ENCODE peak calls at places on chromosome 3, in four cellular contexts. U is adrenal gland, P is ovary, V is body of pancreas. H is an unnamed sample.
A peak's percentile ranks its signal among the peaks of the same experiment; 100 is the strongest.

GRCh38 chr3:139541898-139542288 is 2.4 kb upstream of the RBP1 start:
- DNase-seq in U (no peak), P (no peak), V (no peak), H (no peak)

GRCh38 chr3:56019490-56019889 is 448.8 kb downstream of the ERC2 start:
- DNase-seq in U (no peak), P (no peak), V (peak; percentile 59), H (no peak)

GRCh38 chr3:4986611-4987373 is 7.6 kb downstream of the BHLHE40 start:
- DNase-seq in U (peak; percentile 99), P (peak; percentile 99), V (peak; percentile 99), H (peak; percentile 96)

GRCh38 chr3:190644766-190645165 is 130.9 kb downstream of the IL1RAP start:
- DNase-seq in U (no peak), P (no peak), V (no peak), H (no peak)

GRCh38 chr3:132265008-132265407 is 52.2 kb upstream of the ACP3 start:
- DNase-seq in U (no peak), P (no peak), V (no peak), H (no peak)

GRCh38 chr3:113428581-113428980 is 12.7 kb downstream of the CFAP44 start:
- DNase-seq in U (no peak), P (no peak), V (no peak), H (no peak)

GRCh38 chr3:98525494-98525893 is 2.8 kb upstream of the CLDND1 start:
- DNase-seq in U (no peak), P (no peak), V (no peak), H (no peak)

GRCh38 chr3:70989174-70989573 is 594.4 kb downstream of the FOXP1 start:
- DNase-seq in U (no peak), P (no peak), V (no peak), H (no peak)

GRCh38 chr3:61181874-61182273 is 69.4 kb downstream of the FHIT start:
- DNase-seq in U (peak; percentile 37), P (no peak), V (no peak), H (no peak)

GRCh38 chr3:98246142-98246541 is 17.9 kb upstream of the OR5H6 start:
- DNase-seq in U (no peak), P (no peak), V (no peak), H (no peak)

GRCh38 chr3:104909188-104909587 is 457.5 kb upstream of the ALCAM start:
- DNase-seq in U (no peak), P (no peak), V (no peak), H (no peak)

GRCh38 chr3:177359601-177360357 is 162.5 kb upstream of the TBL1XR1 start:
- DNase-seq in U (peak; percentile 98), P (peak; percentile 98), V (peak; percentile 97), H (peak; percentile 93)

GRCh38 chr3:38722760-38723568 is 73.5 kb upstream of the SCN5A start:
- DNase-seq in U (no peak), P (no peak), V (no peak), H (no peak)

GRCh38 chr3:190596341-190597285 is 82.7 kb downstream of the IL1RAP start:
- DNase-seq in U (no peak), P (no peak), V (no peak), H (no peak)

GRCh38 chr3:183275418-183275817 is 22.4 kb downstream of the B3GNT5 start:
- DNase-seq in U (no peak), P (no peak), V (peak; percentile 58), H (no peak)

GRCh38 chr3:113697192-113698090 is 999 bp upstream of the USF3 start:
- DNase-seq in U (peak; percentile 49), P (peak; percentile 40), V (peak; percentile 55), H (no peak)

GRCh38 chr3:5057857-5058324 is 64.2 kb upstream of the ARL8B start:
- DNase-seq in U (peak; percentile 89), P (peak; percentile 76), V (peak; percentile 86), H (peak; percentile 86)

GRCh38 chr3:14210843-14211594 is 32.4 kb downstream of the LSM3 start:
- DNase-seq in U (no peak), P (no peak), V (no peak), H (no peak)

GRCh38 chr3:184602406-184603155 is 41.0 kb downstream of the EPHB3 start:
- DNase-seq in U (peak; percentile 50), P (peak; percentile 76), V (no peak), H (no peak)

GRCh38 chr3:184603156-184604030 is 41.8 kb downstream of the EPHB3 start:
- DNase-seq in U (no peak), P (no peak), V (no peak), H (no peak)

GRCh38 chr3:184604039-184604955 is 42.7 kb downstream of the EPHB3 start:
- DNase-seq in U (no peak), P (peak; percentile 81), V (peak; percentile 46), H (no peak)

GRCh38 chr3:184600685-184601377 is 39.2 kb downstream of the EPHB3 start:
- DNase-seq in U (no peak), P (no peak), V (no peak), H (no peak)

DNA sequence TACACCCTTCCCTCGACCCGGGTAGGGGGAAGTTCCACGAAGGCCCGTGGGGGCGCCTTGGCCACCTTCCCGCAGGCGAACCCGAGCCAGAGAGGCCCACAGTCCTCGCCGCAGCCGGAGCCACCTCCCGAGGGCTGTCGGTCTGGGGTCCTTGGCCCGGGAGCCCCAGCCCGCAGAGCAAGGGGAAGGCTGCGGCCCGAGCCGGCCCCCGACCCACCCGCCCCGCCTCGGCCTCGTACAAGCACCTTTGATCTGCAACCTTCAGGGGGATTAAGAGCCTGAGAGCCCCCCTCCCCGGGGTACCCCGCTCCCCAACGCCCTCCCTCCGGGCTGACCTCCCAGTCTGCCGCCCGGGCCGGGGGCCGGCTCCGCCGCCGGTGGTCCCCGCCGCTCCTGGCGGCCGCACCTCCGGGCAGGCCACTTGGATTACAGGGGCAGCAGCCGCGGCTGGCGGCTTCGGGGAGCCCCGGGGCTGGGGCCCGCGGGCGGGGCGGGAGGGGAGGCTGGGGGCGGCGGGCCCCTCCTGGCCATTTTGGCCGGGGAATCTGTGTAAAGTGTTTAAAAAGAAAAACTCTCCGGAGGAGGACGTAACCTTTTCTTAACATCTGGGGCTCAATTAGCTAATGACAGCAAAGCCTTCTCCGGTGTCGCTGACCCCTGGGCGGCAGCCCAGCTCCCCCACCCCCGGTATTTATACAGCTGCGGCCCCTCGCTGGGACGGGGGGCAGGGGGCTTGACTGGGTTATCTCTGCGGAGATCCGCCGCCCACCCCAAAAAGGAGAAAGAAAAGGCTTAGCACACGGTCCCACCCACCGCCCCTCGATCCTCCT is 40.2 kb downstream of the EPHB3 start:
- DNase-seq in U (no peak), P (no peak), V (no peak), H (peak; percentile 16)
- H3K27me3 ChIP-seq in U (no peaks in the 10 kb centered on the region), P (no peaks in the 10 kb centered on the region), V (no peaks in the 10 kb centered on the region), H (peaks cover 44% of the 10 kb centered on the region)

DNA sequence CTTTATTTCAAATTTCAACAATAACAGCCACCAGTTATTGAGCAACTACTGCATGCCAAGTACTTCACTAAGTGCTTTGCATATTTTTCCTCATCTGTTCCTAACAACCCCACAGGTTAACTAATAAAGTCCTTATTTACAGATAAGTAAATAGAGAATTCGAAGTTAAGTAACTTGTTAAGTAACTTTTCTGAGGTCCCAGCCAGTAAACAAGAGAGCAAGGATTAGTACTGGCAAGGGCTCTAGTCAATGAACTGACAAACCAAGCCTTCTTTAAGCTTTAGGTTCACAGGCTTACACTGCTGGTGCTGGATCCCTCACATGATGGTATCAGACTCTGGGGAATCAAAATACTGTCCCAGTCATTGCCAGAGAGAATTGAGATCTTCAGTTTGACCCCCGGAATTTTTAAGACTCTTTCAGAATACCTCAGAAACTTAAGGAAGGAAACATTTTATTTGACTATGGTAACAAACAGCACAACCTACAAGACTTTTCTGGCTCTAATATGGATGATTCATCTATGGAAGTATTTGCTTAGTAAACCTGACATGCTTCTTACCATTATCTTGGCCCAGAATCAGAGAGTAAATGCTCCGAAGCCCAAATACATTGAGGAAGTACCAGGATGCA is 16.5 kb downstream of the EMC3 start:
- DNase-seq in U (no peak), P (no peak), V (no peak), H (no peak)
- H3K36me3 ChIP-seq in U (no peaks in the 10 kb centered on the region), P (no peaks in the 10 kb centered on the region), V (peaks cover 22% of the 10 kb centered on the region), H (peaks cover 67% of the 10 kb centered on the region)

DNA sequence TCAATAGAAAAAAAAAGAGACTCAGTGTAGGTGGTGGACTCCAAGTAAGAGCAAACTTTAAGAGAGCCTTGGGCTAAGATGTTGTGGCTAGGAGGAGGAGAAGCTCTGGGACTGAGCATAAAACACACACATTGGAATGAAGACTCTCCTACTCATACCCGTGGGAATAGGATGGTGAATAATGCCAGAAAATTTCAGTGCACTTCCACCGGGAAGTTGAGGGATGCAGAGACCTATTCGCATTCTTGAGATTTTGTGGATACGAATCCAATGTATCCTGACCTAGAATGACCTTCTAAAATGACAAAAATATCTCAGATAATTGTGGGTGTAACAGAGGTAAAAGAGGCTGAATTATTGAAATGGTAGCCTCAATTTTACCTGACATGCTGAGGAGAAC is 388.7 kb upstream of the SGO1 start:
- DNase-seq in U (no peak), P (no peak), V (no peak), H (no peak)
- H3K4me3 ChIP-seq in U (no peak overlapping the region), P (no peak overlapping the region), V (no peak overlapping the region), H (no peak overlapping the region)

GRCh38 chr3:124207873-124208473 is 216.0 kb upstream of the ROPN1 start:
- DNase-seq in U (no peak), P (no peak), V (no peak), H (no peak)

GRCh38 chr3:124209426-124209825 is 217.5 kb upstream of the ROPN1 start:
- DNase-seq in U (no peak), P (no peak), V (no peak), H (no peak)

GRCh38 chr3:124207077-124207476 is 215.2 kb upstream of the ROPN1 start:
- DNase-seq in U (no peak), P (no peak), V (no peak), H (no peak)

GRCh38 chr3:124203292-124203691 is 211.4 kb upstream of the ROPN1 start:
- DNase-seq in U (no peak), P (no peak), V (no peak), H (no peak)

GRCh38 chr3:124206225-124206624 is 214.3 kb upstream of the ROPN1 start:
- DNase-seq in U (no peak), P (no peak), V (no peak), H (no peak)
- H3K27me3 ChIP-seq in U (no peaks in the 10 kb centered on the region), P (no peaks in the 10 kb centered on the region), V (no peaks in the 10 kb centered on the region), H (no peaks in the 10 kb centered on the region)

DNA sequence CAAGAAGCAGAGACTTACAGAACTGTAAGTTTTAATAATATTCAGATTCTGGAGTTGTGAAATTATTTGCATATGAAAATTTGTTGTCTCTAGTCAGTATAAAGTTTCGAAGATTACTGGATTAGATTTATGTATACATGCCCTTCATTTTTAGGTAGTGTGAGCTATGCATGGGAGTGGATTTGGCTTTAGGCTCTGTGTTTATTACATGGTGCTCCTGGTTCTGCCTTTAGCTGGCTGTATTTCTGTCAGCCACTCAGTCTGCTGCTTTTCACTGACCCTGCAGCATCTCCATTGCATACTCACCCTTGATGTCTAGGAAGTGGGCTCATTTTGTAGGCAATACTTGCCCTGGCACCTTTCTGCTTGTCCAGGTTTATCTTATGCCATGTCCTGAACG is 147.5 kb upstream of the LRRFIP2 start:
- DNase-seq in U (no peak), P (no peak), V (no peak), H (no peak)
- H3K36me3 ChIP-seq in U (no peaks in the 10 kb centered on the region), P (no peaks in the 10 kb centered on the region), V (peaks cover 11% of the 10 kb centered on the region), H (peaks cover 13% of the 10 kb centered on the region)

GRCh38 chr3:149534671-149535394 is 60.3 kb downstream of the TM4SF4 start:
- DNase-seq in U (no peak), P (no peak), V (peak; percentile 16), H (no peak)
- H3K4me3 ChIP-seq in U (no peak overlapping the region), P (no peak overlapping the region), V (no peak overlapping the region), H (no peak overlapping the region)

GRCh38 chr3:175792245-175792644 is 933.1 kb downstream of the NAALADL2 start:
- DNase-seq in U (no peak), P (no peak), V (no peak), H (no peak)
- H3K27me3 ChIP-seq in U (no peaks in the 10 kb centered on the region), P (no peaks in the 10 kb centered on the region), V (no peaks in the 10 kb centered on the region), H (no peaks in the 10 kb centered on the region)

H was measured in tibial artery.